ENCODE peak calls at places on chromosomes 13 and 19, in nine cellular contexts. J is Peyer's patch, E is AG04449, F is heart left ventricle, H is foreskin fibroblast, G is AG04450, W is dorsolateral prefrontal cortex, R is cardiac fibroblast, O is AG10803. V is an unnamed sample.

GRCh38 chr13:93326427-93326826 is 99.8 kb downstream of the GPC6 start:
- DNase-seq in J (no peak), E (no peak), F (no peak), H (no peak), G (no peak), W (no peak), R (no peak), O (no peak), V (no peak)

GRCh38 chr19:48874309-48875135 is 2.3 kb downstream of the PPP1R15A start:
- DNase-seq in J (peak), E (no peak), F (peak), H (peak), G (no peak), W (no peak), R (peak), O (peak), V (peak)

GRCh38 chr19:8673281-8673891 is 25.2 kb downstream of the ACTL9 start:
- DNase-seq in J (no peak), E (no peak), F (no peak), H (no peak), G (no peak), W (no peak), R (no peak), O (no peak), V (no peak)

GRCh38 chr13:33536639-33537425 is 251.3 kb upstream of the STARD13 start:
- DNase-seq in J (no peak), E (peak), F (no peak), H (no peak), G (peak), W (no peak), R (no peak), O (peak), V (peak)

GRCh38 chr13:46607768-46608553 is 55.0 kb downstream of the LRCH1 start:
- DNase-seq in J (peak), E (no peak), F (no peak), H (no peak), G (no peak), W (no peak), R (no peak), O (no peak), V (no peak)

GRCh38 chr19:8575467-8575997 is 1.7 kb downstream of the MYO1F start:
- DNase-seq in J (no peak), E (no peak), F (no peak), H (peak), G (no peak), W (no peak), R (peak), O (peak), V (peak)

GRCh38 chr19:39131255-39131755 is 5.7 kb downstream of the PAK4 start:
- DNase-seq in J (no peak), E (no peak), F (peak), H (peak), G (no peak), W (no peak), R (peak), O (no peak), V (no peak)

GRCh38 chr19:31496076-31496475 is 146.8 kb upstream of the TSHZ3 start:
- DNase-seq in J (no peak), E (no peak), F (no peak), H (no peak), G (no peak), W (no peak), R (no peak), O (no peak), V (no peak)

GRCh38 chr13:110185696-110186095 is 121.3 kb downstream of the COL4A1 start:
- DNase-seq in J (no peak), E (peak), F (no peak), H (no peak), G (no peak), W (no peak), R (no peak), O (peak), V (no peak)

GRCh38 chr19:1237027-1237659 is 662 bp downstream of the CBARP start:
- DNase-seq in J (no peak), E (no peak), F (no peak), H (peak), G (no peak), W (no peak), R (no peak), O (no peak), V (no peak)

GRCh38 chr19:36215276-36216171 is 618 bp downstream of the ZNF146 start:
- DNase-seq in J (no peak), E (no peak), F (no peak), H (peak), G (no peak), W (no peak), R (peak), O (peak), V (peak)

GRCh38 chr19:31506102-31506501 is 156.9 kb upstream of the TSHZ3 start:
- DNase-seq in J (no peak), E (no peak), F (no peak), H (no peak), G (no peak), W (no peak), R (no peak), O (no peak), V (no peak)

GRCh38 chr13:94481966-94482365 is 2.5 kb upstream of the DCT start:
- DNase-seq in J (no peak), E (no peak), F (no peak), H (peak), G (no peak), W (no peak), R (peak), O (peak), V (peak)

GRCh38 chr19:23509686-23510450 is 114.6 kb upstream of the ZNF91 start:
- DNase-seq in J (no peak), E (no peak), F (no peak), H (no peak), G (no peak), W (no peak), R (no peak), O (no peak), V (peak)

GRCh38 chr13:22169473-22169872 is 498.6 kb downstream of the FGF9 start:
- DNase-seq in J (no peak), E (no peak), F (no peak), H (no peak), G (no peak), W (no peak), R (no peak), O (no peak), V (peak)

GRCh38 chr19:40763963-40764362 is 11.4 kb upstream of the MIA start:
- DNase-seq in J (no peak), E (no peak), F (no peak), H (no peak), G (no peak), W (no peak), R (no peak), O (no peak), V (no peak)

GRCh38 chr13:110392510-110393233 is 85.6 kb downstream of the COL4A2 start:
- DNase-seq in J (no peak), E (no peak), F (no peak), H (no peak), G (no peak), W (no peak), R (peak), O (peak), V (no peak)

GRCh38 chr13:106205871-106206270 is 329.6 kb downstream of the EFNB2 start:
- DNase-seq in J (no peak), E (no peak), F (no peak), H (no peak), G (no peak), W (no peak), R (no peak), O (no peak), V (no peak)

GRCh38 chr13:32187651-32188050 is 127.5 kb downstream of the ZAR1L start:
- DNase-seq in J (no peak), E (no peak), F (no peak), H (no peak), G (no peak), W (no peak), R (no peak), O (no peak), V (no peak)
- TF ChIP-seq CTCF in J (no peak), E (no peak), F (no peak), H (no peak), G (no peak), W (no peak), R (no peak), O (no peak), V (no peak)

GRCh38 chr19:55503447-55504251 is 15.4 kb downstream of the SSC5D start:
- DNase-seq in J (peak), E (no peak), F (peak), H (peak), G (peak), W (peak), R (peak), O (peak), V (peak)
- H3K4me3 ChIP-seq in J (peak), E (peak), F (peak), H (peak), G (peak), W (peak), R (peak), O (peak), V (peak)

GRCh38 chr13:39406688-39407087 is 196.3 kb downstream of the LHFPL6 start:
- DNase-seq in J (no peak), E (no peak), F (no peak), H (no peak), G (no peak), W (no peak), R (no peak), O (no peak), V (peak)
- TF ChIP-seq CTCF in J (no peak), E (no peak), F (no peak), H (no peak), G (no peak), W (no peak), R (no peak), O (no peak), V (peak)

DNA sequence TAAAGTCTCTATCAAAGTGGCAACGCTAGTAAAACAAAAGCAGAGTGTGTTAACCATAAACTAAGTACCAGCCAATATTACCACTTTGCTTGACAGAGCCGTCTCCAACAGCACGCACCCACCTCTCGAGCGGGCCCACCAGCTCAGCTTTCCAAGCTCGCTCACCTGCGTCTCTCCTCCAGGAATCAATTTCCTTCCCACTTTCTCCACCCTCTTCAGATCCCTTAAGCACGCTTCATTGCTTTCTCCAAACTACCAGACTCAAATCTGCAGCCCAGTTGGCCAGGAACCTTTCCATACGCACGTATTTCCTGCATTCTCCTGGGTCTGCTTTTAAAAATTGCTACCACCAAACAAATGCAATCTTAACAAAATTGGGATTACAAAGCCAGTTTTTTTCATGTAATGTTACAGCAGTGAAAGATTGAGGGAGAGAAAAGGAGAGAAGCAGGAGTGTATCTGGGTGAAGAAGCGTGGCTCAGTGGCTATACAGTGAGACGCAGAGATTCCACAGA is 1.5 kb downstream of the ENOX1 start:
- DNase-seq in J (no peak), E (no peak), F (no peak), H (no peak), G (no peak), W (no peak), R (no peak), O (no peak), V (no peak)
- H3K4me3 ChIP-seq in J (peak), E (peak), F (peak), H (peak), G (peak), W (peak), R (peak), O (peak), V (peak)

GRCh38 chr13:102631198-102631597 is 34.4 kb downstream of the TPP2 start:
- DNase-seq in J (no peak), E (no peak), F (no peak), H (no peak), G (no peak), W (no peak), R (no peak), O (no peak), V (no peak)

GRCh38 chr13:102628559-102628958 is 31.8 kb downstream of the TPP2 start:
- DNase-seq in J (no peak), E (no peak), F (no peak), H (no peak), G (no peak), W (no peak), R (no peak), O (no peak), V (no peak)

DNA sequence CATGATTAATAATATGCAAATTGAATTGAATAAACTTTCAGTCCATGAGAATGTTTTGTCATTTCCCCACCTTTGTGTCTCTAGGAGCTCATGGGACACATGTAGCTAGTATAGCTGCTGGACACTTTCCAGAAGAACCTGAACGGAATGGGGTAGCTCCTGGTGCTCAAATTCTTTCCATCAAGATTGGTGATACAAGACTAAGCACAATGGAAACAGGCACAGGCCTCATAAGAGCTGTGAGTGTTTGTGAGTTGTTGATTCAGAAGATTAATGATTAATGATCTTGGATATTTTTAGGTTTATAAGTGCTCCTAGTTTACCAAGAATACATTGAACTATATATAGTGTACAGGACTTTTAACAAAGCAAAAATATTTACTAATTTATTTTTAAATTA is 30.1 kb downstream of the TPP2 start:
- DNase-seq in J (no peak), E (no peak), F (no peak), H (no peak), G (no peak), W (no peak), R (no peak), O (no peak), V (no peak)
- TF ChIP-seq CTCF in J (no peak), E (no peak), F (no peak), H (no peak), G (no peak), W (no peak), R (no peak), O (no peak), V (no peak)

GRCh38 chr19:30082611-30083010 is 140.6 kb downstream of the URI1 start:
- DNase-seq in J (peak), E (no peak), F (peak), H (no peak), G (no peak), W (no peak), R (no peak), O (no peak), V (no peak)
- H3K4me3 ChIP-seq in J (no peak), E (no peak), F (no peak), H (no peak), G (no peak), W (no peak), R (no peak), O (no peak), V (no peak)

GRCh38 chr13:45396548-45397095 is 21.6 kb downstream of the SLC25A30 start:
- DNase-seq in J (no peak), E (no peak), F (no peak), H (no peak), G (no peak), W (no peak), R (peak), O (no peak), V (no peak)

GRCh38 chr13:45391926-45392325 is 26.2 kb downstream of the SLC25A30 start:
- DNase-seq in J (no peak), E (no peak), F (no peak), H (no peak), G (no peak), W (no peak), R (no peak), O (no peak), V (no peak)

GRCh38 chr13:45392811-45393210 is 25.4 kb downstream of the SLC25A30 start:
- DNase-seq in J (no peak), E (no peak), F (no peak), H (no peak), G (no peak), W (no peak), R (no peak), O (no peak), V (no peak)

GRCh38 chr13:45398862-45399261 is 19.3 kb downstream of the SLC25A30 start:
- DNase-seq in J (no peak), E (no peak), F (no peak), H (no peak), G (no peak), W (no peak), R (no peak), O (no peak), V (no peak)

DNA sequence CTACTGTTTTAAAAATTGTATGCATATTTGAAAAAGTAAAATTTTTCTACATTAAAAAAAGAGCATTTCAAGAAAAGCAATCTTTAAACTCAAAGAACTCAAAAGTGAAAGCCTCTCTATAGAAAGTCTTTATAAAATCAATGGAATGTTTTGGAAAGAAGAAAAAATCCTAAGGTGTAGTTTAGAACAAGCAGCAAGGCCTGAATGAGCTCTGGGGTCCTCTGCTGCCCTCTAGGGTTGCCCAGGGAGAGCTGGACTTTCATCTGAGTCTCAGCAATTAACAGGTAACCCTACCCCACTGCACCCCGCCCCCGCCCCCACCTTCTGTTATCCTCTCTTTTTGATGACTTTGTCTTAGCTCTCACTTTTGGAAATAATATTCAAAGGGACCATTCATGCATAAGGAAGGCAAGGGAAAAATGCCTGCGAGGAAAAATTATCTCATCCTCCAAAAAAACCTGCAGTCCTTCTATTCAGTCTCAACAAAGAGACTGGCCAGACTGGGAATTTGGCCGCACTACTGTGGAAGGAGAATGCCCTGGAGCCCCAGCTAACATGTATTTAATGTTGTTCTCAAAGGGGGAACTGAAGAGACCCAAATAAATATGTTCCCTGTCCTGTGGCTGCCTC is 24.1 kb downstream of the SLC25A30 start:
- DNase-seq in J (peak), E (no peak), F (no peak), H (peak), G (no peak), W (peak), R (peak), O (peak), V (peak)
- TF ChIP-seq CTCF in J (peak), E (peak), F (peak), H (peak), G (peak), W (peak), R (peak), O (peak), V (peak)

V was measured in bronchial epithelial cell.